ENCODE peak calls at places on chromosome 18, in four cellular contexts. I is HepG2, F is astrocyte, H is neural progenitor cell. M is an unnamed sample.

GRCh38 chr18:62996552-62996951 is 281.2 kb downstream of the PHLPP1 start:
- DNase-seq in F (no peak), I (no peak), H (no peak), M (no peak)

GRCh38 chr18:51727780-51728179 is 530.3 kb upstream of the MEX3C start:
- DNase-seq in F (no peak), I (no peak), H (no peak), M (no peak)

GRCh38 chr18:44473394-44474066 is 207.2 kb upstream of the SETBP1 start:
- DNase-seq in I (no peak), F (peak; percentile 32), H (no peak), M (peak; percentile 17)

GRCh38 chr18:62018761-62019041 is 125.9 kb upstream of the RNF152 start:
- DNase-seq in F (peak; percentile 29), I (no peak), H (no peak), M (no peak)

GRCh38 chr18:75324686-75325257 is 102.7 kb downstream of the SMIM21 start:
- DNase-seq in I (no peak), F (no peak), H (no peak), M (no peak)

GRCh38 chr18:78624646-78625279 is 354.9 kb upstream of the SALL3 start:
- DNase-seq in H (peak; percentile 30), I (no peak), F (no peak), M (no peak)

GRCh38 chr18:78032574-78032973 is 782.9 kb downstream of the GALR1 start:
- DNase-seq in H (no peak), F (no peak), I (no peak), M (no peak)

GRCh38 chr18:46242185-46242584 is 138.0 kb downstream of the HAUS1 start:
- DNase-seq in H (no peak), I (no peak), F (no peak), M (no peak)

GRCh38 chr18:74494514-74494913 is 1.6 kb upstream of the CNDP2 start:
- DNase-seq in F (no peak), I (no peak), H (no peak), M (no peak)

GRCh38 chr18:12038661-12039417 is 54.8 kb upstream of the ANKRD62 start:
- DNase-seq in H (peak; percentile 88), F (peak; percentile 40), I (peak; percentile 68), M (peak; percentile 61)

GRCh38 chr18:45802814-45803492 is 22.5 kb upstream of the SIGLEC15 start:
- DNase-seq in I (no peak), F (peak; percentile 99), H (no peak), M (peak; percentile 96)

GRCh38 chr18:11710578-11710977 is 21.5 kb downstream of the GNAL start:
- DNase-seq in F (no peak), I (no peak), H (no peak), M (no peak)

GRCh38 chr18:46688853-46689525 is 32.0 kb upstream of the LOXHD1 start:
- DNase-seq in F (no peak), H (peak; percentile 7), I (no peak), M (no peak)

GRCh38 chr18:69400253-69400975 is at the start of gene DOK6:
- DNase-seq in I (peak; percentile 84), F (peak; percentile 81), H (peak; percentile 93), M (peak; percentile 19)

GRCh38 chr18:69402219-69402989 is 1.7 kb downstream of the DOK6 start:
- DNase-seq in I (peak; percentile 7), H (peak; percentile 42), F (no peak), M (no peak)

GRCh38 chr18:69399253-69399652 is 1.4 kb upstream of the DOK6 start:
- DNase-seq in F (no peak), I (no peak), H (peak; percentile 21), M (no peak)

GRCh38 chr18:69400976-69401474 is 337 bp downstream of the DOK6 start:
- DNase-seq in F (peak; percentile 32), H (peak; percentile 69), I (no peak), M (no peak)

GRCh38 chr18:69401475-69402218 is 959 bp downstream of the DOK6 start:
- DNase-seq in I (no peak), F (peak; percentile 20), H (peak; percentile 39), M (no peak)
- TF ChIP-seq EZH2 in I (no peak), F (peak; percentile 16), H (peak; percentile 98), M (peak; percentile 95)

DNA sequence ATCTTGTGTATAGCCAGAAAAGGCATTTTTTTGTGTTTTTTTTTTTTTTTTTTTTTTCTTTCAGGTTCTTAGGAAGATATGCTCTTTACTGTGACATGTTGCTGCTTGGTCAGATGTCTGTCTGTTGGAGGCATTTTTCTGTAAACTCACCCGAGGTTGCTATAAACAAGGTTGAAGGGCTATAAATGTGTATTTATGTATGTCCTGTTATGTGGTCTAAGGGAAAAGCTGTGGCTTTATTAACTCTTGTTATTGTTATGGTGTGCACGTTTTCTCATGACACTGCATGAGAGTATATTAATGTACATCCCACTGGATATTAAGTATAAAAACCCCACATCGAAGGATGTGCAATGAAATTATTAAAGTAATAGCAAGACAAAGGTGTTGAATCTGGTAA is 102.0 kb downstream of the ZNF532 start:
- DNase-seq in I (no peak), F (no peak), H (no peak), M (no peak)
- H2AFZ ChIP-seq in I (no peak overlapping the region), F (no peak overlapping the region), H (no peak overlapping the region), M (no peak overlapping the region)

GRCh38 chr18:23847321-23847986 is 158.2 kb downstream of the LAMA3 start:
- DNase-seq in F (no peak), H (no peak), I (peak; percentile 26), M (no peak)

GRCh38 chr18:23849141-23849540 is 159.9 kb downstream of the LAMA3 start:
- DNase-seq in F (no peak), H (no peak), I (no peak), M (peak; percentile 92)

GRCh38 chr18:23844991-23845680 is 155.9 kb downstream of the LAMA3 start:
- DNase-seq in H (peak; percentile 52), I (no peak), F (peak; percentile 67), M (peak; percentile 91)

GRCh38 chr18:23842305-23842704 is 153.1 kb downstream of the LAMA3 start:
- DNase-seq in H (no peak), F (no peak), I (no peak), M (no peak)

GRCh38 chr18:23845988-23846630 is 156.9 kb downstream of the LAMA3 start:
- DNase-seq in I (no peak), F (no peak), H (no peak), M (no peak)
- TF ChIP-seq CTCF in I (no peak), F (no peak), H (no peak), M (no peak)

DNA sequence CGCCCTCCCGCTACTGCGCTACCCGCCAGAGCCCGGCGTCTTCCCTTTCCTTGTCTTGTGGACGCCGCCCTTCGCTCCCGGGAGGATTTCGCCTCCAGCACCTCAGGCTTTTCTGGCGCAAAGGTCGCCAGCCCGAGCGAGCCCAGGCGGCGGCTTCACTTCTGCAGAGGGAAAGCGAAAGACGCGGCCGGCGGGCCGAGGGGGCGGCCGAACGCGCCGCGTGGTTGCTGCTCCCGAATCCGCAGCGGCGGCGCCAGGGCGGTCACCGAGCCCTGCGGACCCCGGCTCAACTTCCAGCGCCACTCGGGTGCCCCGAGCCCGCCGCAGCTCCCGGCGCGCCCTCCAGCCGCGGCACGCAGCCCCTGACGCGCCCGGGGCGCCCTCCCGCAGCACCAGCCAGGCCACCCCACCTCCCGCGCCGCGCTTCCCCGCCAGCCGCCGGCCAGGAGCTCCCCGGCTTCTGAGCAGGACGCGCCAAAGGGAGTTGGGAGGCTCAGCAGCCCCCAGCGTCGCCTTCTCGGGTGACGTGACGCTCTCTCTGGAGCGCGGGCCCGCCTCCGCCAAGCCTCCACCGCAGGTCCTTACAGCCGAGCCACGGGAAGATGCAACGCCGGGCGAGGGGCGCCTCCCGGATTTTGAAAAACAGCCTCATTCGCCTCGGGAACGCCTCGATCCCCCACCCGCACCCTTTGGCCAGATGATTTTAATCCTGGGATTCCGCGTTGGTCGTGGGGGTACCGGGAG is 84.9 kb upstream of the EPB41L3 start:
- DNase-seq in I (no peak), F (peak; percentile 29), H (peak; percentile 71), M (peak; percentile 5)
- TF ChIP-seq EZH2 in I (no peak), F (peak; percentile 11), H (peak; percentile 76), M (no peak)

GRCh38 chr18:23291456-23292205 is 156.3 kb downstream of the CABLES1 start:
- DNase-seq in H (no peak), F (peak; percentile 92), I (no peak), M (peak; percentile 70)
- H2AFZ ChIP-seq in H (no peak overlapping the region), F (no peak overlapping the region), I (no peak overlapping the region), M (peak overlapping the region; percentile 73)

DNA sequence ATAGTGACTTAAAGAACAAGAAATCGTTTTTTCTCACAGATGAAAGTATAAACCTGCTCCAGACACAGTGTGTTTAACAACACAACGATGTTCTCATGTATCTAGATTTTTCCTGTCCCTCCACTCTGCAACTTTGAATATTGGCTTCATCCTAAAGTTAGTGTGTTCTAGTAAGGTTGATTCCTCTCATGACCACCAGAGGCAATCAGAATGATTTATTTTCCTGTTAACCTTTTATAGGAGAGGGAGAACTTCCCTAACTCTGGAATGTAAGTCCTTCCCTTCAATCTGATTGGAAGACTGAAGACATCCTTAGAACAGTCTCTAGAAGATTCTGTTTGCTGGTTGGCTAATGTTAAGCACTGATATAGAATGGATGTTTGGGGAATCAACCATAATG is 41.0 kb upstream of the TAF4B start:
- DNase-seq in I (peak; percentile 5), F (no peak), H (no peak), M (no peak)
- TF ChIP-seq CTCF in I (no peak), F (peak; percentile 4), H (peak; percentile 49), M (peak; percentile 17)